ENCODE peak calls at places on chromosomes 11 and 22, in five cellular contexts. One of them, this sample, is unnamed.

GRCh38 chr11:113269096-113269495 is 45.3 kb upstream of the TTC12 start:
- DNase-seq in GM20000: no peak
- DNase-seq in WERI-Rb-1: no peak
- DNase-seq in NCI-H1105 treated with DMSO at 0.1 percent for 48 hours: no peak
- DNase-seq in astrocyte of the hippocampus: no peak
- DNase-seq in this sample: no peak

GRCh38 chr11:38315151-38315550 is 1717.1 kb upstream of the RAG2 start:
- DNase-seq in WERI-Rb-1: no peak
- DNase-seq in GM20000: no peak
- DNase-seq in NCI-H1105 treated with DMSO at 0.1 percent for 48 hours: no peak
- DNase-seq in astrocyte of the hippocampus: no peak
- DNase-seq in this sample: no peak

GRCh38 chr22:43263645-43264514 is 76.9 kb upstream of the TTLL12 start:
- DNase-seq in NCI-H1105 treated with DMSO at 0.1 percent for 48 hours: peak
- DNase-seq in WERI-Rb-1: no peak
- DNase-seq in astrocyte of the hippocampus: peak
- DNase-seq in GM20000: peak
- DNase-seq in this sample: peak

GRCh38 chr11:28228196-28228595 is 120.0 kb downstream of the METTL15 start:
- DNase-seq in GM20000: no peak
- DNase-seq in NCI-H1105 treated with DMSO at 0.1 percent for 48 hours: no peak
- DNase-seq in WERI-Rb-1: no peak
- DNase-seq in astrocyte of the hippocampus: peak
- DNase-seq in this sample: no peak

GRCh38 chr11:74949748-74950127 is 672 bp downstream of the SPCS2 start:
- DNase-seq in NCI-H1105 treated with DMSO at 0.1 percent for 48 hours: no peak
- DNase-seq in astrocyte of the hippocampus: peak
- DNase-seq in WERI-Rb-1: no peak
- DNase-seq in GM20000: no peak
- DNase-seq in this sample: no peak

GRCh38 chr22:19122752-19123492 is 710 bp upstream of the DGCR2 start:
- DNase-seq in NCI-H1105 treated with DMSO at 0.1 percent for 48 hours: no peak
- DNase-seq in astrocyte of the hippocampus: peak
- DNase-seq in GM20000: no peak
- DNase-seq in WERI-Rb-1: peak
- DNase-seq in this sample: no peak

GRCh38 chr22:30705710-30706651 is 11.3 kb downstream of the OSBP2 start:
- DNase-seq in NCI-H1105 treated with DMSO at 0.1 percent for 48 hours: no peak
- DNase-seq in WERI-Rb-1: peak
- DNase-seq in GM20000: peak
- DNase-seq in astrocyte of the hippocampus: peak
- DNase-seq in this sample: peak

GRCh38 chr11:78773503-78773902 is 198.8 kb upstream of the NARS2 start:
- DNase-seq in astrocyte of the hippocampus: no peak
- DNase-seq in GM20000: no peak
- DNase-seq in NCI-H1105 treated with DMSO at 0.1 percent for 48 hours: no peak
- DNase-seq in WERI-Rb-1: no peak
- DNase-seq in this sample: no peak

GRCh38 chr11:297666-298405 is 1.5 kb downstream of the IFITM5 start:
- DNase-seq in WERI-Rb-1: no peak
- DNase-seq in NCI-H1105 treated with DMSO at 0.1 percent for 48 hours: no peak
- DNase-seq in astrocyte of the hippocampus: no peak
- DNase-seq in GM20000: no peak
- DNase-seq in this sample: no peak

GRCh38 chr11:46617451-46618314 is at the start of gene ATG13:
- DNase-seq in GM20000: peak
- DNase-seq in NCI-H1105 treated with DMSO at 0.1 percent for 48 hours: peak
- DNase-seq in WERI-Rb-1: peak
- DNase-seq in astrocyte of the hippocampus: peak
- DNase-seq in this sample: peak

GRCh38 chr11:117437791-117438130 is 110.1 kb downstream of the CEP164 start:
- DNase-seq in astrocyte of the hippocampus: no peak
- DNase-seq in WERI-Rb-1: no peak
- DNase-seq in GM20000: no peak
- DNase-seq in NCI-H1105 treated with DMSO at 0.1 percent for 48 hours: no peak
- DNase-seq in this sample: no peak

GRCh38 chr11:34830648-34831047 is 85.5 kb downstream of the APIP start:
- DNase-seq in astrocyte of the hippocampus: peak
- DNase-seq in WERI-Rb-1: no peak
- DNase-seq in NCI-H1105 treated with DMSO at 0.1 percent for 48 hours: no peak
- DNase-seq in GM20000: no peak
- DNase-seq in this sample: no peak

GRCh38 chr11:128905345-128906184 is 14.4 kb downstream of the KCNJ5 start:
- DNase-seq in WERI-Rb-1: no peak
- DNase-seq in NCI-H1105 treated with DMSO at 0.1 percent for 48 hours: peak
- DNase-seq in GM20000: peak
- DNase-seq in astrocyte of the hippocampus: peak
- DNase-seq in this sample: peak

GRCh38 chr11:78338138-78338537 is 79.5 kb downstream of the GAB2 start:
- DNase-seq in WERI-Rb-1: no peak
- DNase-seq in astrocyte of the hippocampus: no peak
- DNase-seq in NCI-H1105 treated with DMSO at 0.1 percent for 48 hours: no peak
- DNase-seq in GM20000: no peak
- DNase-seq in this sample: no peak

GRCh38 chr11:119373917-119374631 is 7.4 kb downstream of the USP2 start:
- DNase-seq in astrocyte of the hippocampus: peak
- DNase-seq in NCI-H1105 treated with DMSO at 0.1 percent for 48 hours: peak
- DNase-seq in WERI-Rb-1: peak
- DNase-seq in GM20000: peak
- DNase-seq in this sample: peak

GRCh38 chr11:69535928-69536327 is 54.5 kb downstream of the LINC01488 start:
- DNase-seq in GM20000: no peak
- DNase-seq in NCI-H1105 treated with DMSO at 0.1 percent for 48 hours: no peak
- DNase-seq in astrocyte of the hippocampus: no peak
- DNase-seq in WERI-Rb-1: no peak
- DNase-seq in this sample: no peak

GRCh38 chr11:35267504-35267903 is 128.5 kb downstream of the CD44 start:
- DNase-seq in astrocyte of the hippocampus: peak
- DNase-seq in WERI-Rb-1: no peak
- DNase-seq in NCI-H1105 treated with DMSO at 0.1 percent for 48 hours: no peak
- DNase-seq in GM20000: no peak
- DNase-seq in this sample: no peak

GRCh38 chr11:86592047-86592564 is 80.3 kb downstream of the ME3 start:
- DNase-seq in astrocyte of the hippocampus: peak
- DNase-seq in GM20000: no peak
- DNase-seq in WERI-Rb-1: no peak
- DNase-seq in NCI-H1105 treated with DMSO at 0.1 percent for 48 hours: no peak
- DNase-seq in this sample: no peak

GRCh38 chr11:110431212-110432073 is 1.7 kb downstream of the FDX1 start:
- DNase-seq in NCI-H1105 treated with DMSO at 0.1 percent for 48 hours: peak
- DNase-seq in GM20000: peak
- DNase-seq in astrocyte of the hippocampus: peak
- DNase-seq in WERI-Rb-1: no peak
- DNase-seq in this sample: peak

GRCh38 chr11:46658259-46658658 is 40.9 kb downstream of the ATG13 start:
- DNase-seq in NCI-H1105 treated with DMSO at 0.1 percent for 48 hours: no peak
- DNase-seq in WERI-Rb-1: no peak
- DNase-seq in GM20000: no peak
- DNase-seq in astrocyte of the hippocampus: peak
- DNase-seq in this sample: no peak

GRCh38 chr11:84866922-84867321 is 760.2 kb downstream of the DLG2 start:
- DNase-seq in GM20000: no peak
- DNase-seq in astrocyte of the hippocampus: no peak
- DNase-seq in NCI-H1105 treated with DMSO at 0.1 percent for 48 hours: no peak
- DNase-seq in WERI-Rb-1: no peak
- DNase-seq in this sample: no peak

GRCh38 chr11:67416416-67417335 is 1.2 kb downstream of the CARNS1 start:
- DNase-seq in WERI-Rb-1: no peak
- DNase-seq in astrocyte of the hippocampus: peak
- DNase-seq in NCI-H1105 treated with DMSO at 0.1 percent for 48 hours: peak
- DNase-seq in GM20000: no peak
- DNase-seq in this sample: no peak

GRCh38 chr11:28835790-28836189 is 727.6 kb downstream of the METTL15 start:
- DNase-seq in WERI-Rb-1: no peak
- DNase-seq in NCI-H1105 treated with DMSO at 0.1 percent for 48 hours: no peak
- DNase-seq in GM20000: no peak
- DNase-seq in astrocyte of the hippocampus: peak
- DNase-seq in this sample: no peak

GRCh38 chr22:22400099-22400498 is 108.4 kb downstream of the ZNF280B start:
- DNase-seq in WERI-Rb-1: no peak
- DNase-seq in GM20000: no peak
- DNase-seq in astrocyte of the hippocampus: no peak
- DNase-seq in NCI-H1105 treated with DMSO at 0.1 percent for 48 hours: no peak
- DNase-seq in this sample: no peak

GRCh38 chr22:46086577-46087335 is 63.6 kb upstream of the PPARA start:
- DNase-seq in GM20000: no peak
- DNase-seq in WERI-Rb-1: no peak
- DNase-seq in astrocyte of the hippocampus: peak
- DNase-seq in NCI-H1105 treated with DMSO at 0.1 percent for 48 hours: no peak
- DNase-seq in this sample: no peak

GRCh38 chr22:19957445-19957844 is 15.8 kb upstream of the TXNRD2 start:
- DNase-seq in GM20000: no peak
- DNase-seq in WERI-Rb-1: no peak
- DNase-seq in NCI-H1105 treated with DMSO at 0.1 percent for 48 hours: no peak
- DNase-seq in astrocyte of the hippocampus: no peak
- DNase-seq in this sample: no peak

GRCh38 chr11:65355776-65356393 is 1.3 kb downstream of the TIGD3 start:
- DNase-seq in astrocyte of the hippocampus: peak
- DNase-seq in GM20000: no peak
- DNase-seq in NCI-H1105 treated with DMSO at 0.1 percent for 48 hours: no peak
- DNase-seq in WERI-Rb-1: no peak
- DNase-seq in this sample: no peak

GRCh38 chr22:16970446-16970845 is 37.6 kb downstream of the GAB4 start:
- DNase-seq in WERI-Rb-1: no peak
- DNase-seq in NCI-H1105 treated with DMSO at 0.1 percent for 48 hours: no peak
- DNase-seq in GM20000: no peak
- DNase-seq in astrocyte of the hippocampus: no peak
- DNase-seq in this sample: no peak

GRCh38 chr11:124760205-124760652 is 1.9 kb downstream of the ESAM start:
- DNase-seq in NCI-H1105 treated with DMSO at 0.1 percent for 48 hours: no peak
- DNase-seq in WERI-Rb-1: no peak
- DNase-seq in GM20000: peak
- DNase-seq in astrocyte of the hippocampus: no peak
- DNase-seq in this sample: no peak

GRCh38 chr11:66933508-66933907 is 24.7 kb downstream of the PC start:
- DNase-seq in WERI-Rb-1: no peak
- DNase-seq in astrocyte of the hippocampus: no peak
- DNase-seq in NCI-H1105 treated with DMSO at 0.1 percent for 48 hours: no peak
- DNase-seq in GM20000: no peak
- DNase-seq in this sample: no peak

GRCh38 chr22:22060200-22061084 is 77.9 kb upstream of the TOP3B start:
- DNase-seq in astrocyte of the hippocampus: peak
- DNase-seq in WERI-Rb-1: peak
- DNase-seq in NCI-H1105 treated with DMSO at 0.1 percent for 48 hours: no peak
- DNase-seq in GM20000: peak
- DNase-seq in this sample: peak

GRCh38 chr11:36254739-36255138 is 34.5 kb downstream of the COMMD9 start:
- DNase-seq in GM20000: no peak
- DNase-seq in astrocyte of the hippocampus: no peak
- DNase-seq in WERI-Rb-1: no peak
- DNase-seq in NCI-H1105 treated with DMSO at 0.1 percent for 48 hours: no peak
- DNase-seq in this sample: no peak

GRCh38 chr11:58134151-58134550 is 8.8 kb upstream of the OR9I1 start:
- DNase-seq in GM20000: no peak
- DNase-seq in astrocyte of the hippocampus: no peak
- DNase-seq in NCI-H1105 treated with DMSO at 0.1 percent for 48 hours: no peak
- DNase-seq in WERI-Rb-1: no peak
- DNase-seq in this sample: no peak